ENCODE peak calls at places on chromosomes 1 and 21, in ten cellular contexts. One of them, this sample, is unnamed. For H3K4me1, the result is how much of the 10 kb centered on the place peaks cover.

GRCh38 chr1:60427701-60428100 is 354.1 kb upstream of the C1orf87 start:
- DNase-seq in small intestine: no peak
- DNase-seq in A673: peak
- DNase-seq in stomach: no peak
- DNase-seq in adipocyte: no peak
- DNase-seq in CD8-positive, alpha-beta memory T cell: no peak
- DNase-seq in body of pancreas: no peak
- DNase-seq in H9: no peak
- DNase-seq in right lobe of liver: no peak
- DNase-seq in upper lobe of right lung: no peak
- DNase-seq in this sample: no peak

GRCh38 chr1:184362876-184363275 is 24.0 kb upstream of the C1orf21 start:
- DNase-seq in upper lobe of right lung: no peak
- DNase-seq in A673: no peak
- DNase-seq in H9: no peak
- DNase-seq in CD8-positive, alpha-beta memory T cell: no peak
- DNase-seq in body of pancreas: no peak
- DNase-seq in right lobe of liver: no peak
- DNase-seq in adipocyte: peak
- DNase-seq in small intestine: peak
- DNase-seq in stomach: no peak
- DNase-seq in this sample: no peak

GRCh38 chr1:75796376-75797272 is at the start of gene MSH4:
- DNase-seq in small intestine: no peak
- DNase-seq in A673: no peak
- DNase-seq in CD8-positive, alpha-beta memory T cell: no peak
- DNase-seq in body of pancreas: no peak
- DNase-seq in adipocyte: no peak
- DNase-seq in stomach: no peak
- DNase-seq in upper lobe of right lung: no peak
- DNase-seq in right lobe of liver: no peak
- DNase-seq in H9: peak
- DNase-seq in this sample: no peak

GRCh38 chr1:115642168-115643072 is 650 bp downstream of the VANGL1 start:
- DNase-seq in CD8-positive, alpha-beta memory T cell: no peak
- DNase-seq in A673: peak
- DNase-seq in small intestine: peak
- DNase-seq in H9: peak
- DNase-seq in adipocyte: peak
- DNase-seq in body of pancreas: peak
- DNase-seq in right lobe of liver: peak
- DNase-seq in upper lobe of right lung: peak
- DNase-seq in stomach: peak
- DNase-seq in this sample: peak

GRCh38 chr21:40356644-40357043 is 489.4 kb downstream of the PCP4 start:
- DNase-seq in H9: no peak
- DNase-seq in right lobe of liver: no peak
- DNase-seq in upper lobe of right lung: no peak
- DNase-seq in small intestine: no peak
- DNase-seq in stomach: no peak
- DNase-seq in body of pancreas: no peak
- DNase-seq in A673: no peak
- DNase-seq in adipocyte: no peak
- DNase-seq in CD8-positive, alpha-beta memory T cell: no peak
- DNase-seq in this sample: no peak

GRCh38 chr1:244325056-244325764 is 126.5 kb downstream of the ADSS2 start:
- DNase-seq in right lobe of liver: no peak
- DNase-seq in A673: no peak
- DNase-seq in stomach: peak
- DNase-seq in adipocyte: no peak
- DNase-seq in upper lobe of right lung: no peak
- DNase-seq in H9: peak
- DNase-seq in CD8-positive, alpha-beta memory T cell: peak
- DNase-seq in body of pancreas: no peak
- DNase-seq in small intestine: peak
- DNase-seq in this sample: no peak

GRCh38 chr1:29631361-29631760 is 395.0 kb downstream of the PTPRU start:
- DNase-seq in stomach: no peak
- DNase-seq in upper lobe of right lung: no peak
- DNase-seq in body of pancreas: no peak
- DNase-seq in right lobe of liver: no peak
- DNase-seq in CD8-positive, alpha-beta memory T cell: no peak
- DNase-seq in A673: no peak
- DNase-seq in small intestine: no peak
- DNase-seq in adipocyte: peak
- DNase-seq in H9: no peak
- DNase-seq in this sample: no peak

GRCh38 chr1:228940526-228940925 is 205.2 kb downstream of the RHOU start:
- DNase-seq in CD8-positive, alpha-beta memory T cell: no peak
- DNase-seq in small intestine: no peak
- DNase-seq in body of pancreas: no peak
- DNase-seq in upper lobe of right lung: no peak
- DNase-seq in adipocyte: no peak
- DNase-seq in A673: no peak
- DNase-seq in H9: no peak
- DNase-seq in stomach: no peak
- DNase-seq in right lobe of liver: no peak
- DNase-seq in this sample: no peak

GRCh38 chr1:15425961-15426360 is 12.3 kb upstream of the CTRC start:
- DNase-seq in upper lobe of right lung: no peak
- DNase-seq in adipocyte: no peak
- DNase-seq in stomach: no peak
- DNase-seq in body of pancreas: peak
- DNase-seq in A673: no peak
- DNase-seq in right lobe of liver: no peak
- DNase-seq in H9: no peak
- DNase-seq in CD8-positive, alpha-beta memory T cell: no peak
- DNase-seq in small intestine: no peak
- DNase-seq in this sample: no peak

GRCh38 chr1:15424981-15425380 is 13.3 kb upstream of the CTRC start:
- DNase-seq in small intestine: no peak
- DNase-seq in body of pancreas: no peak
- DNase-seq in adipocyte: no peak
- DNase-seq in A673: no peak
- DNase-seq in stomach: no peak
- DNase-seq in upper lobe of right lung: no peak
- DNase-seq in CD8-positive, alpha-beta memory T cell: no peak
- DNase-seq in right lobe of liver: no peak
- DNase-seq in H9: no peak
- DNase-seq in this sample: peak

GRCh38 chr1:15424146-15424667 is 14.0 kb upstream of the CTRC start:
- DNase-seq in right lobe of liver: no peak
- DNase-seq in stomach: peak
- DNase-seq in upper lobe of right lung: no peak
- DNase-seq in adipocyte: no peak
- DNase-seq in H9: no peak
- DNase-seq in body of pancreas: peak
- DNase-seq in small intestine: peak
- DNase-seq in CD8-positive, alpha-beta memory T cell: no peak
- DNase-seq in A673: no peak
- DNase-seq in this sample: no peak

GRCh38 chr1:15426492-15427279 is 11.6 kb upstream of the CTRC start:
- DNase-seq in small intestine: peak
- DNase-seq in body of pancreas: peak
- DNase-seq in A673: no peak
- DNase-seq in H9: no peak
- DNase-seq in right lobe of liver: no peak
- DNase-seq in upper lobe of right lung: no peak
- DNase-seq in adipocyte: peak
- DNase-seq in CD8-positive, alpha-beta memory T cell: no peak
- DNase-seq in stomach: no peak
- DNase-seq in this sample: peak

DNA sequence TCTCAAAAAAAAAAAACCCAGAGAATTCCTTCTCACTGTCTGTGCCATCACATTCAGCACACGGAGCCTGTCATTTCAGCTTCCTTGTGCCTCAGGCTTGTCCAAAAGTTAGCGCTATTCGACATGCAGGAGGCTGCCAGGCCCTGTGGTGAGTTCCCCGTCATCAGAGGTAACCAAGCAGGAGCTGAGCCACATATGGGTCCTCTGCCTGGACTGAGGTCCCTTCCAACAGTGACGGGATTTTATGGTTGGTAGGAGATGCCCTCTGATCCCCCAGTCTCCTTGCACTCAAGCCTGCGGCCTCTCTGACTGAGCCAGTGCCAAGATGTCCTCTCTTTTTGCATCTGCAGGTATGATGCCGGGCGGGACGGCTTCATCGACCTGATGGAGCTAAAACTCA is 12.7 kb upstream of the CTRC start:
- DNase-seq in A673: no peak
- DNase-seq in upper lobe of right lung: no peak
- DNase-seq in stomach: no peak
- DNase-seq in adipocyte: no peak
- DNase-seq in H9: no peak
- DNase-seq in small intestine: peak
- DNase-seq in CD8-positive, alpha-beta memory T cell: no peak
- DNase-seq in body of pancreas: no peak
- DNase-seq in right lobe of liver: no peak
- DNase-seq in this sample: no peak
- H3K4me1 ChIP-seq in A673: under half
- H3K4me1 ChIP-seq in upper lobe of right lung: under half
- H3K4me1 ChIP-seq in stomach: half or more
- H3K4me1 ChIP-seq in adipocyte: under half
- H3K4me1 ChIP-seq in H9: under half
- H3K4me1 ChIP-seq in small intestine: under half
- H3K4me1 ChIP-seq in CD8-positive, alpha-beta memory T cell: under half
- H3K4me1 ChIP-seq in body of pancreas: half or more
- H3K4me1 ChIP-seq in right lobe of liver: under half
- H3K4me1 ChIP-seq in this sample: under half

DNA sequence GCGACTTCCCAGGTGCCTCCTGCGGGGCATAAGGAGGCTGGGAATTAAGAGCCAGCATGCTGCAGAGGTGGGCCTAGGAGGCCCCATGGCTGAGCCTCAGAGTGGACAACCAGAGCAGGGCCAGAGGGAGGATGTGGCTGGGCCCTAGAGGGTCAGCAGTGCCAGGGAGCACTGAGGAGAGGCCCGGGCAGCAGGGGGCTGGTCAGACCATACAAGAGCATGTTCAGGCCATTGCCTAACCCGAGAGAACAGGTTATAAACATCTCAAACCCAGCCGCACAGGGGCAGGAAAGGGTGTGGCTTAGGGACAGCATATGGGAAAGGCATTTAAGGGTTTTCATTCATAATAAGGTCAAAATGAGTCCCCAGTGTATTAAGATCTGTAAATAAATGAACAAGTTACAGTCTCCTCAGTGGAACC is 51.1 kb downstream of the IER5 start:
- DNase-seq in A673: peak
- DNase-seq in CD8-positive, alpha-beta memory T cell: no peak
- DNase-seq in H9: no peak
- DNase-seq in adipocyte: peak
- DNase-seq in upper lobe of right lung: no peak
- DNase-seq in small intestine: no peak
- DNase-seq in body of pancreas: no peak
- DNase-seq in right lobe of liver: no peak
- DNase-seq in stomach: no peak
- DNase-seq in this sample: no peak
- H3K4me1 ChIP-seq in A673: under half
- H3K4me1 ChIP-seq in CD8-positive, alpha-beta memory T cell: under half
- H3K4me1 ChIP-seq in H9: under half
- H3K4me1 ChIP-seq in adipocyte: half or more
- H3K4me1 ChIP-seq in upper lobe of right lung: under half
- H3K4me1 ChIP-seq in small intestine: under half
- H3K4me1 ChIP-seq in body of pancreas: under half
- H3K4me1 ChIP-seq in right lobe of liver: under half
- H3K4me1 ChIP-seq in stomach: under half
- H3K4me1 ChIP-seq in this sample: under half

GRCh38 chr1:12185036-12185435 is 18.2 kb downstream of the TNFRSF1B start:
- DNase-seq in CD8-positive, alpha-beta memory T cell: no peak
- DNase-seq in stomach: no peak
- DNase-seq in adipocyte: no peak
- DNase-seq in A673: no peak
- DNase-seq in right lobe of liver: no peak
- DNase-seq in H9: no peak
- DNase-seq in upper lobe of right lung: no peak
- DNase-seq in small intestine: no peak
- DNase-seq in body of pancreas: no peak
- DNase-seq in this sample: no peak
- H3K4me1 ChIP-seq in CD8-positive, alpha-beta memory T cell: under half
- H3K4me1 ChIP-seq in stomach: half or more
- H3K4me1 ChIP-seq in adipocyte: half or more
- H3K4me1 ChIP-seq in A673: under half
- H3K4me1 ChIP-seq in right lobe of liver: half or more
- H3K4me1 ChIP-seq in H9: under half
- H3K4me1 ChIP-seq in upper lobe of right lung: half or more
- H3K4me1 ChIP-seq in small intestine: under half
- H3K4me1 ChIP-seq in body of pancreas: under half
- H3K4me1 ChIP-seq in this sample: under half

DNA sequence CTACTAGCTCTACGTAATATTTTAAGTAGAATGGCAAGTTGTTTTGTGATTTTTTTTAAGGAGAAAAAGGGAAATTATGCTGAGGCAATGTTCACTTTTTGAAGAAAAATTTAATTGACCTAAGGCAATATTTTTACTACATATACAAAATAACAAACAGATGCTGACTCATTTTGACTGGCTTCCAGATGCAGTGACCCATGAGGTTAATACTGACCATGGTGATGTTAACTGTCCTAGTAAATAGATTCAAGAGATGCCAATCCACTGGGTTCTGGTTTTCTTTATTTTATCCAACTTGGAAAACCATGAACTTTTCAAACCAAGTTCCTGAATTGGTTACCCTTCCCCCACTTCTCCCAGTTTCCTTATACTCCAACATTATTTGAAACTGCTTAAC is 155.0 kb downstream of the CRB1 start:
- DNase-seq in right lobe of liver: no peak
- DNase-seq in body of pancreas: no peak
- DNase-seq in stomach: no peak
- DNase-seq in small intestine: no peak
- DNase-seq in H9: no peak
- DNase-seq in A673: no peak
- DNase-seq in upper lobe of right lung: no peak
- DNase-seq in CD8-positive, alpha-beta memory T cell: no peak
- DNase-seq in adipocyte: peak
- DNase-seq in this sample: no peak
- H3K4me1 ChIP-seq in right lobe of liver: under half
- H3K4me1 ChIP-seq in body of pancreas: under half
- H3K4me1 ChIP-seq in stomach: under half
- H3K4me1 ChIP-seq in small intestine: under half
- H3K4me1 ChIP-seq in H9: under half
- H3K4me1 ChIP-seq in A673: under half
- H3K4me1 ChIP-seq in upper lobe of right lung: under half
- H3K4me1 ChIP-seq in CD8-positive, alpha-beta memory T cell: under half
- H3K4me1 ChIP-seq in adipocyte: under half
- H3K4me1 ChIP-seq in this sample: under half